ENCODE peak calls at places on chromosome 11, in seven cellular contexts. One of them, this sample, is unnamed.

GRCh38 chr11:13297308-13297916 is 19.8 kb downstream of the BMAL1 start:
- DNase-seq in fibroblast of mammary gland: no peak
- DNase-seq in CD8-positive, alpha-beta memory T cell: no peak
- DNase-seq in CD4-positive, CD25-positive, alpha-beta regulatory T cell: no peak
- DNase-seq in CD8-positive, alpha-beta T cell: no peak
- DNase-seq in bronchial epithelial cell: no peak
- DNase-seq in lower lobe of right lung: no peak
- DNase-seq in this sample: no peak

GRCh38 chr11:109046284-109046992 is 375.6 kb upstream of the C11orf87 start:
- DNase-seq in fibroblast of mammary gland: no peak
- DNase-seq in CD8-positive, alpha-beta memory T cell: no peak
- DNase-seq in CD4-positive, CD25-positive, alpha-beta regulatory T cell: no peak
- DNase-seq in CD8-positive, alpha-beta T cell: no peak
- DNase-seq in bronchial epithelial cell: no peak
- DNase-seq in lower lobe of right lung: no peak
- DNase-seq in this sample: no peak

GRCh38 chr11:41053894-41054293 is 405.6 kb downstream of the LRRC4C start:
- DNase-seq in fibroblast of mammary gland: no peak
- DNase-seq in CD8-positive, alpha-beta memory T cell: no peak
- DNase-seq in CD4-positive, CD25-positive, alpha-beta regulatory T cell: no peak
- DNase-seq in CD8-positive, alpha-beta T cell: no peak
- DNase-seq in bronchial epithelial cell: peak; percentile 98
- DNase-seq in lower lobe of right lung: no peak
- DNase-seq in this sample: no peak

GRCh38 chr11:131488208-131488607 is 117.8 kb downstream of the NTM start:
- DNase-seq in fibroblast of mammary gland: no peak
- DNase-seq in CD8-positive, alpha-beta memory T cell: no peak
- DNase-seq in CD4-positive, CD25-positive, alpha-beta regulatory T cell: no peak
- DNase-seq in CD8-positive, alpha-beta T cell: no peak
- DNase-seq in bronchial epithelial cell: no peak
- DNase-seq in lower lobe of right lung: no peak
- DNase-seq in this sample: peak; percentile 96

GRCh38 chr11:85627332-85627997 is at the start of gene DLG2:
- DNase-seq in fibroblast of mammary gland: peak; percentile 61
- DNase-seq in CD8-positive, alpha-beta memory T cell: no peak
- DNase-seq in CD4-positive, CD25-positive, alpha-beta regulatory T cell: no peak
- DNase-seq in CD8-positive, alpha-beta T cell: peak; percentile 52
- DNase-seq in bronchial epithelial cell: peak; percentile 65
- DNase-seq in lower lobe of right lung: no peak
- DNase-seq in this sample: peak; percentile 38

GRCh38 chr11:130061017-130061416 is 8.7 kb upstream of the APLP2 start:
- DNase-seq in fibroblast of mammary gland: no peak
- DNase-seq in CD8-positive, alpha-beta memory T cell: no peak
- DNase-seq in CD4-positive, CD25-positive, alpha-beta regulatory T cell: no peak
- DNase-seq in CD8-positive, alpha-beta T cell: no peak
- DNase-seq in bronchial epithelial cell: no peak
- DNase-seq in lower lobe of right lung: no peak
- DNase-seq in this sample: no peak

GRCh38 chr11:110362916-110363574 is 66.6 kb upstream of the RDX start:
- DNase-seq in fibroblast of mammary gland: no peak
- DNase-seq in CD8-positive, alpha-beta memory T cell: no peak
- DNase-seq in CD4-positive, CD25-positive, alpha-beta regulatory T cell: no peak
- DNase-seq in CD8-positive, alpha-beta T cell: no peak
- DNase-seq in bronchial epithelial cell: no peak
- DNase-seq in lower lobe of right lung: no peak
- DNase-seq in this sample: no peak

GRCh38 chr11:20962581-20962980 is 293.2 kb downstream of the NELL1 start:
- DNase-seq in fibroblast of mammary gland: no peak
- DNase-seq in CD8-positive, alpha-beta memory T cell: no peak
- DNase-seq in CD4-positive, CD25-positive, alpha-beta regulatory T cell: no peak
- DNase-seq in CD8-positive, alpha-beta T cell: no peak
- DNase-seq in bronchial epithelial cell: no peak
- DNase-seq in lower lobe of right lung: no peak
- DNase-seq in this sample: no peak

GRCh38 chr11:46983598-46983997 is 47.0 kb downstream of the CSTPP1 start:
- DNase-seq in fibroblast of mammary gland: no peak
- DNase-seq in CD8-positive, alpha-beta memory T cell: no peak
- DNase-seq in CD4-positive, CD25-positive, alpha-beta regulatory T cell: no peak
- DNase-seq in CD8-positive, alpha-beta T cell: no peak
- DNase-seq in bronchial epithelial cell: no peak
- DNase-seq in lower lobe of right lung: no peak
- DNase-seq in this sample: peak; percentile 60

GRCh38 chr11:978781-979180 is 53.1 kb downstream of the AP2A2 start:
- DNase-seq in fibroblast of mammary gland: no peak
- DNase-seq in CD8-positive, alpha-beta memory T cell: no peak
- DNase-seq in CD4-positive, CD25-positive, alpha-beta regulatory T cell: no peak
- DNase-seq in CD8-positive, alpha-beta T cell: no peak
- DNase-seq in bronchial epithelial cell: no peak
- DNase-seq in lower lobe of right lung: no peak
- DNase-seq in this sample: no peak

GRCh38 chr11:29446132-29446531 is 570.7 kb downstream of the KCNA4 start:
- DNase-seq in fibroblast of mammary gland: no peak
- DNase-seq in CD8-positive, alpha-beta memory T cell: no peak
- DNase-seq in CD4-positive, CD25-positive, alpha-beta regulatory T cell: no peak
- DNase-seq in CD8-positive, alpha-beta T cell: no peak
- DNase-seq in bronchial epithelial cell: no peak
- DNase-seq in lower lobe of right lung: no peak
- DNase-seq in this sample: no peak

GRCh38 chr11:73965764-73966121 is 14.9 kb downstream of the DNAJB13 start:
- DNase-seq in fibroblast of mammary gland: no peak
- DNase-seq in CD8-positive, alpha-beta memory T cell: no peak
- DNase-seq in CD4-positive, CD25-positive, alpha-beta regulatory T cell: no peak
- DNase-seq in CD8-positive, alpha-beta T cell: no peak
- DNase-seq in bronchial epithelial cell: no peak
- DNase-seq in lower lobe of right lung: no peak
- DNase-seq in this sample: no peak

GRCh38 chr11:73961321-73961720 is 10.5 kb downstream of the DNAJB13 start:
- DNase-seq in fibroblast of mammary gland: no peak
- DNase-seq in CD8-positive, alpha-beta memory T cell: no peak
- DNase-seq in CD4-positive, CD25-positive, alpha-beta regulatory T cell: no peak
- DNase-seq in CD8-positive, alpha-beta T cell: no peak
- DNase-seq in bronchial epithelial cell: peak; percentile 44
- DNase-seq in lower lobe of right lung: no peak
- DNase-seq in this sample: no peak

GRCh38 chr11:73963861-73964260 is 13.0 kb downstream of the DNAJB13 start:
- DNase-seq in fibroblast of mammary gland: no peak
- DNase-seq in CD8-positive, alpha-beta memory T cell: no peak
- DNase-seq in CD4-positive, CD25-positive, alpha-beta regulatory T cell: no peak
- DNase-seq in CD8-positive, alpha-beta T cell: no peak
- DNase-seq in bronchial epithelial cell: no peak
- DNase-seq in lower lobe of right lung: no peak
- DNase-seq in this sample: no peak

GRCh38 chr11:73965076-73965763 is 14.4 kb downstream of the DNAJB13 start:
- DNase-seq in fibroblast of mammary gland: peak; percentile 32
- DNase-seq in CD8-positive, alpha-beta memory T cell: no peak
- DNase-seq in CD4-positive, CD25-positive, alpha-beta regulatory T cell: no peak
- DNase-seq in CD8-positive, alpha-beta T cell: no peak
- DNase-seq in bronchial epithelial cell: no peak
- DNase-seq in lower lobe of right lung: no peak
- DNase-seq in this sample: no peak

DNA sequence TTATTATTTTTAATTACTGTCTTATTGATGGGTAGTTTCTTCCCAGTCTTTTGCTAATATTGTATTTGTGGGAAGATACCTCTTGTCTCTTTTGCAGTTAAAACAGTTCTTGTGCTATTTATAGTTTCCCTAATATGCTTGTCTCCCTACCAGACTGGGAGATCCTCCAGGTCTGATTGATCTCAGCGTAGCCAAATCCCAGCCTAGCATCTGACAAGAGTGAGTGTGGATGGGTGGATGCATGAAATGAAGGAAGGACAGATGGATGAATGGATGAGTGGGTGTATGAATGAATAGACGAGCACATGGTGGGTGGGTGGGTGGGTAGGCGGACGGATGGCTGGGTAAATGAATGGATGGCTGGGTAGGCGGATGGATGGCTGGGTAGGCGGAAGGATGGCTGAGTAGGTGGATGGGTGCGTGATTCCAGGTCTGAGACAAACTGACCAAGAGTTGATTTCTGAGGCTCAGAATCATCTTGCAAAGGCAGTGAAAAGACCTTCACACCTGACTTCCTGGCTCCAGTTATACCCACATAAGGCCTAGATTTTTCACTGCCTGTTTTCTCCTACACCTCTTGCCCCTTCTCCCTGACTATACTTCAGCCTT is 11.4 kb downstream of the DNAJB13 start:
- DNase-seq in fibroblast of mammary gland: peak; percentile 15
- DNase-seq in CD8-positive, alpha-beta memory T cell: no peak
- DNase-seq in CD4-positive, CD25-positive, alpha-beta regulatory T cell: no peak
- DNase-seq in CD8-positive, alpha-beta T cell: no peak
- DNase-seq in bronchial epithelial cell: no peak
- DNase-seq in lower lobe of right lung: no peak
- DNase-seq in this sample: no peak
- H3K4me3 ChIP-seq in fibroblast of mammary gland: no peak overlapping the region
- H3K4me3 ChIP-seq in CD8-positive, alpha-beta memory T cell: no peak overlapping the region
- H3K4me3 ChIP-seq in CD4-positive, CD25-positive, alpha-beta regulatory T cell: no peak overlapping the region
- H3K4me3 ChIP-seq in CD8-positive, alpha-beta T cell: no peak overlapping the region
- H3K4me3 ChIP-seq in bronchial epithelial cell: no peak overlapping the region
- H3K4me3 ChIP-seq in lower lobe of right lung: no peak overlapping the region
- H3K4me3 ChIP-seq in this sample: no peak overlapping the region

DNA sequence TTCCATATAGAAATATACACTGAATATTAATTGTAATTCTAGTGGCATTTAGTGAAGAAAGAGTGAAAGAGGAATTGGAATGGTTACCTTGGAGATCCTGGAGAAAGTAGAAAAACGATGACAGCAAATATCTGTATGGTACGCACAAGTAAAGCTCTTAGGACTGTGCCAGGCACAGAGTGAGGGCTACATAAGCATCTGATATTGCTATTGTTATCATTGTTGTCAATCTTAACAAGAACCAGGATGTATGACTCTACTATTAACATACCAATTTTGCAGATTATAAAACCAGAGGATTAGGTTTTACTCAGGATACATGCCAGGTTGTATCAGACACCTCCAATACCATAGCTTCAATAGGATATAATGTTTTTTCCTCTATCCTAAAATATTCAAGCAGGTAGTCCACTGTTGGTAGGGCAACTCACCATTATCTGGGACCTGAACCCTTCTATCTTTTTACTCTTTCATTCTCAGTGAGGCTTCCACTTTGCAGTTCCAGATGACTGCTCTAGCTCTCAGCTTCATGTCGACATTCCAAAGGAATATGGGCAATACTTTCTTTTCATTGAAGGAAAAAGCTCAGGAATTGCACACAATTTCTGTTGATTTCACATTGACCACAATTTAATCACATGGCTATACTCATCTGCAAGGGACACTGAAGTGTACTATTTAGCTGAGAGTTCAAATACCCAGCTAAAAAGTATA is 73.2 kb downstream of the RAB38 start:
- DNase-seq in fibroblast of mammary gland: no peak
- DNase-seq in CD8-positive, alpha-beta memory T cell: no peak
- DNase-seq in CD4-positive, CD25-positive, alpha-beta regulatory T cell: no peak
- DNase-seq in CD8-positive, alpha-beta T cell: no peak
- DNase-seq in bronchial epithelial cell: no peak
- DNase-seq in lower lobe of right lung: no peak
- DNase-seq in this sample: no peak
- H3K4me3 ChIP-seq in fibroblast of mammary gland: no peak overlapping the region
- H3K4me3 ChIP-seq in CD8-positive, alpha-beta memory T cell: no peak overlapping the region
- H3K4me3 ChIP-seq in CD4-positive, CD25-positive, alpha-beta regulatory T cell: no peak overlapping the region
- H3K4me3 ChIP-seq in CD8-positive, alpha-beta T cell: no peak overlapping the region
- H3K4me3 ChIP-seq in bronchial epithelial cell: no peak overlapping the region
- H3K4me3 ChIP-seq in lower lobe of right lung: no peak overlapping the region
- H3K4me3 ChIP-seq in this sample: no peak overlapping the region

GRCh38 chr11:62544521-62545436 is 1.8 kb downstream of the AHNAK start:
- DNase-seq in fibroblast of mammary gland: no peak
- DNase-seq in CD8-positive, alpha-beta memory T cell: no peak
- DNase-seq in CD4-positive, CD25-positive, alpha-beta regulatory T cell: peak; percentile 37
- DNase-seq in CD8-positive, alpha-beta T cell: peak; percentile 62
- DNase-seq in bronchial epithelial cell: peak; percentile 15
- DNase-seq in lower lobe of right lung: no peak
- DNase-seq in this sample: peak; percentile 51

GRCh38 chr11:62542750-62543567 is 3.6 kb downstream of the AHNAK start:
- DNase-seq in fibroblast of mammary gland: peak; percentile 86
- DNase-seq in CD8-positive, alpha-beta memory T cell: peak; percentile 70
- DNase-seq in CD4-positive, CD25-positive, alpha-beta regulatory T cell: peak; percentile 65
- DNase-seq in CD8-positive, alpha-beta T cell: peak; percentile 84
- DNase-seq in bronchial epithelial cell: peak; percentile 73
- DNase-seq in lower lobe of right lung: peak; percentile 85
- DNase-seq in this sample: peak; percentile 81

GRCh38 chr11:62542111-62542745 is 4.4 kb downstream of the AHNAK start:
- DNase-seq in fibroblast of mammary gland: no peak
- DNase-seq in CD8-positive, alpha-beta memory T cell: no peak
- DNase-seq in CD4-positive, CD25-positive, alpha-beta regulatory T cell: no peak
- DNase-seq in CD8-positive, alpha-beta T cell: no peak
- DNase-seq in bronchial epithelial cell: no peak
- DNase-seq in lower lobe of right lung: no peak
- DNase-seq in this sample: peak; percentile 75

GRCh38 chr11:62545437-62546243 is 966 bp downstream of the AHNAK start:
- DNase-seq in fibroblast of mammary gland: peak; percentile 93
- DNase-seq in CD8-positive, alpha-beta memory T cell: peak; percentile 68
- DNase-seq in CD4-positive, CD25-positive, alpha-beta regulatory T cell: peak; percentile 66
- DNase-seq in CD8-positive, alpha-beta T cell: peak; percentile 59
- DNase-seq in bronchial epithelial cell: peak; percentile 74
- DNase-seq in lower lobe of right lung: peak; percentile 91
- DNase-seq in this sample: peak; percentile 88

GRCh38 chr11:62543680-62544444 is 2.7 kb downstream of the AHNAK start:
- DNase-seq in fibroblast of mammary gland: no peak
- DNase-seq in CD8-positive, alpha-beta memory T cell: no peak
- DNase-seq in CD4-positive, CD25-positive, alpha-beta regulatory T cell: no peak
- DNase-seq in CD8-positive, alpha-beta T cell: no peak
- DNase-seq in bronchial epithelial cell: peak; percentile 28
- DNase-seq in lower lobe of right lung: no peak
- DNase-seq in this sample: no peak
- H3K4me3 ChIP-seq in fibroblast of mammary gland: peak overlapping the region; percentile 98
- H3K4me3 ChIP-seq in CD8-positive, alpha-beta memory T cell: peak overlapping the region; percentile 76
- H3K4me3 ChIP-seq in CD4-positive, CD25-positive, alpha-beta regulatory T cell: peak overlapping the region; percentile 86
- H3K4me3 ChIP-seq in CD8-positive, alpha-beta T cell: peak overlapping the region; percentile 92
- H3K4me3 ChIP-seq in bronchial epithelial cell: peak overlapping the region; percentile 95
- H3K4me3 ChIP-seq in lower lobe of right lung: peak overlapping the region; percentile 98
- H3K4me3 ChIP-seq in this sample: peak overlapping the region; percentile 93

DNA sequence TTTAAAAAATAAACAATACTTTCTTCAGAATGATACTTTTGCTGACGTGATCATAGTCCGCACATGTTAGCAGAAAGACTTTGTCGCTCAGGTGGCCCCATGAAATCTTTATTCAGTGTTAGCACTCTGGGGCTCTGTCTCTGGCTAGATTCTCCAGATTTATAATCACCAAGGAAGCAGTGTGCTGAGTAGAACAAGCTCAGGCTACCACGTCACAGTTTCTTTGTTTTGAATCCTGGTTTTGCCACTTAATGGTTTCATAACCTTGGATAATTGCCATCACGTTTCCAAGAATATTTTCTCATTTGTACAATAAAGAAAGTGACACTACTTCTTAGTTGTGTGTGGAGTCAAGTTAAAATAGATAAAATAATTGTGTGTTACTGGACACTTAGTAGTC is 3.9 kb upstream of the MUC15 start:
- DNase-seq in fibroblast of mammary gland: peak; percentile 63
- DNase-seq in CD8-positive, alpha-beta memory T cell: no peak
- DNase-seq in CD4-positive, CD25-positive, alpha-beta regulatory T cell: no peak
- DNase-seq in CD8-positive, alpha-beta T cell: no peak
- DNase-seq in bronchial epithelial cell: peak; percentile 82
- DNase-seq in lower lobe of right lung: no peak
- DNase-seq in this sample: no peak
- H3K4me3 ChIP-seq in fibroblast of mammary gland: no peak overlapping the region
- H3K4me3 ChIP-seq in CD8-positive, alpha-beta memory T cell: no peak overlapping the region
- H3K4me3 ChIP-seq in CD4-positive, CD25-positive, alpha-beta regulatory T cell: no peak overlapping the region
- H3K4me3 ChIP-seq in CD8-positive, alpha-beta T cell: no peak overlapping the region
- H3K4me3 ChIP-seq in bronchial epithelial cell: no peak overlapping the region
- H3K4me3 ChIP-seq in lower lobe of right lung: no peak overlapping the region
- H3K4me3 ChIP-seq in this sample: no peak overlapping the region

This sample was measured in small intestine.